ENCODE peak calls at places on chromosomes 3 and 15, in four cellular contexts. V is EL, E is SW480, H is NCI-H146. P is an unnamed sample.

GRCh38 chr3:99128205-99128604 is 226.7 kb upstream of the DCBLD2 start:
- DNase-seq in E (no peak), V (no peak), H (no peak), P (no peak)

GRCh38 chr15:62570405-62570783 is 405.3 kb upstream of the C2CD4B start:
- DNase-seq in H (no peak), V (no peak), E (no peak), P (no peak)

GRCh38 chr3:81692766-81693165 is 68.7 kb downstream of the GBE1 start:
- DNase-seq in H (no peak), V (no peak), E (no peak), P (no peak)

GRCh38 chr15:93162560-93162959 is 73.5 kb upstream of the RGMA start:
- DNase-seq in H (no peak), V (no peak), E (no peak), P (no peak)

GRCh38 chr3:50519471-50520089 is 16.1 kb upstream of the CACNA2D2 start:
- DNase-seq in E (peak; percentile 67), H (peak; percentile 62), V (peak; percentile 52), P (peak; percentile 50)

GRCh38 chr3:187382609-187383151 is 14.5 kb downstream of the RTP4 start:
- DNase-seq in E (no peak), V (no peak), H (no peak), P (no peak)

GRCh38 chr3:153680526-153680925 is 440.7 kb upstream of the ARHGEF26 start:
- DNase-seq in E (no peak), V (no peak), H (no peak), P (no peak)

GRCh38 chr3:52454235-52454937 is 545 bp upstream of the TNNC1 start:
- DNase-seq in V (no peak), H (no peak), E (no peak), P (no peak)

GRCh38 chr15:58805095-58805494 is 34.0 kb downstream of the MINDY2 start:
- DNase-seq in E (no peak), H (no peak), V (no peak), P (no peak)

GRCh38 chr3:134380249-134380648 is 6.0 kb upstream of the AMOTL2 start:
- DNase-seq in V (no peak), H (no peak), E (no peak), P (no peak)

GRCh38 chr3:58665410-58665809 is 1.2 kb downstream of the FAM3D start:
- DNase-seq in H (no peak), V (no peak), E (no peak), P (no peak)

GRCh38 chr3:71069797-71070196 is 513.7 kb downstream of the FOXP1 start:
- DNase-seq in E (peak; percentile 68), V (no peak), H (peak; percentile 49), P (peak; percentile 81)

GRCh38 chr3:31920310-31920709 is 60.8 kb downstream of the OSBPL10 start:
- DNase-seq in E (no peak), H (no peak), V (no peak), P (no peak)